ENCODE peak calls at places on chromosome 12, in nine cellular contexts. A is body of pancreas, P is cardiac muscle cell, W is colonic mucosa, N is neural progenitor cell, Q is lower lobe of right lung, M is GM12878, D is upper lobe of right lung, H is PC-9. V is an unnamed sample. For H3K27me3 and H3K4me1, the result is how much of the 10 kb centered on the place peaks cover.

GRCh38 chr12:102201662-102202061 is 4.0 kb upstream of the PMCH start:
- DNase-seq in D (no peak), H (no peak), N (no peak), M (no peak), A (no peak), Q (no peak), W (no peak), P (no peak), V (no peak)

GRCh38 chr12:108508243-108508642 is 6.8 kb upstream of the FICD start:
- DNase-seq in H (no peak), W (no peak), Q (no peak), D (no peak), N (no peak), P (no peak), M (no peak), A (no peak), V (no peak)

GRCh38 chr12:10220398-10221077 is 7.9 kb downstream of the GABARAPL1 start:
- DNase-seq in M (no peak), P (no peak), H (no peak), Q (peak), N (no peak), D (no peak), W (peak), A (peak), V (no peak)

GRCh38 chr12:2562400-2562799 is 232.4 kb upstream of the FKBP4 start:
- DNase-seq in D (no peak), N (no peak), W (no peak), P (no peak), A (no peak), H (no peak), M (no peak), Q (no peak), V (no peak)

GRCh38 chr12:53452159-53453077 is 516 bp downstream of the PCBP2 start:
- DNase-seq in N (peak), W (peak), P (peak), H (peak), D (peak), M (no peak), Q (peak), A (peak), V (peak)

GRCh38 chr12:81270385-81270784 is 192.5 kb downstream of the ACSS3 start:
- DNase-seq in M (no peak), H (no peak), D (no peak), Q (no peak), P (no peak), A (no peak), W (no peak), N (no peak), V (no peak)

GRCh38 chr12:52010152-52010622 is 3.4 kb downstream of the TAMALIN start:
- DNase-seq in W (peak), D (peak), Q (peak), A (peak), N (peak), P (peak), H (no peak), M (no peak), V (no peak)

GRCh38 chr12:95118788-95119179 is 45.4 kb upstream of the NR2C1 start:
- DNase-seq in A (no peak), N (no peak), Q (peak), H (no peak), W (no peak), P (no peak), M (no peak), D (no peak), V (no peak)

GRCh38 chr12:2395352-2395977 is 342.7 kb downstream of the CACNA1C start:
- DNase-seq in D (peak), M (no peak), W (peak), A (peak), H (peak), P (peak), N (peak), Q (peak), V (peak)

GRCh38 chr12:645563-646071 is 17.6 kb downstream of the NINJ2 start:
- DNase-seq in N (no peak), A (peak), H (peak), D (no peak), M (no peak), W (no peak), Q (no peak), P (peak), V (no peak)

GRCh38 chr12:110849748-110850403 is 3.1 kb downstream of the CCDC63 start:
- DNase-seq in N (no peak), Q (no peak), D (no peak), A (no peak), W (no peak), H (no peak), M (no peak), P (no peak), V (no peak)

GRCh38 chr12:46523863-46524770 is 151.5 kb upstream of the SLC38A2 start:
- DNase-seq in P (no peak), A (no peak), D (no peak), W (no peak), H (peak), Q (no peak), N (no peak), M (no peak), V (peak)

GRCh38 chr12:47270782-47271664 is 191.3 kb upstream of the AMIGO2 start:
- DNase-seq in N (no peak), P (no peak), H (peak), D (no peak), A (no peak), W (no peak), Q (no peak), M (no peak), V (no peak)

GRCh38 chr12:39619316-39619659 is 315 bp downstream of the ABCD2 start:
- DNase-seq in Q (no peak), A (no peak), P (no peak), M (no peak), H (no peak), D (no peak), N (peak), W (no peak), V (no peak)

GRCh38 chr12:7101047-7101693 is 7.8 kb downstream of the C1RL start:
- DNase-seq in A (no peak), Q (no peak), W (no peak), N (no peak), P (no peak), M (no peak), H (no peak), D (peak), V (no peak)

GRCh38 chr12:7369274-7369729 is 65.4 kb downstream of the ACSM4 start:
- DNase-seq in H (peak), A (peak), M (peak), N (no peak), W (no peak), P (no peak), D (no peak), Q (peak), V (no peak)

GRCh38 chr12:12759234-12759915 is 26.1 kb upstream of the APOLD1 start:
- DNase-seq in P (no peak), A (no peak), D (no peak), Q (no peak), W (no peak), N (no peak), H (no peak), M (no peak), V (no peak)

GRCh38 chr12:51404627-51405026 is 13.4 kb upstream of the GALNT6 start:
- DNase-seq in D (no peak), H (no peak), W (no peak), A (no peak), Q (no peak), M (no peak), P (no peak), N (no peak), V (no peak)

GRCh38 chr12:121839993-121840761 is 18.5 kb downstream of the HPD start:
- DNase-seq in A (no peak), N (no peak), M (no peak), W (no peak), H (no peak), P (no peak), D (no peak), Q (peak), V (no peak)

DNA sequence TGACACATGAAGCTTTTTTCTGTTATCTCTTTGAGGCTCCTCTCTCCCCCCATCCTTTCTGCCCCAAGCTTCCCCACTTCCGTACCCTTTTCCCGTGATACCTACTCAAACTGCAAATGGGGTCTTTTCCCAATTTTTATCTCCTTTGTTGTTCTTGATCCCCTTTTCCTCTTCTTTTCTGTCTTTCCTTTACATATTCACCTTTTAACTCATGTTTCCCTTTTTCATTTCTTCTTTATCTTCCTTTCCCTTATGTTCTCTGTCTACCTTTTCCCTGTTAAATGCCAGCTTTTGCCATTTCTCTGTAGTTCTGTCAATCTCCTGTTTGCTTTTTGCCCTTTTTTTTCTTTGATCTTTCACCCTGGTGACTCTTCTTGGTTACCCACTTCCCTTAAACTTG is 2.6 kb upstream of the BHLHE41 start:
- DNase-seq in Q (no peak), N (no peak), H (no peak), A (no peak), M (no peak), D (no peak), P (no peak), W (no peak), V (no peak)
- H3K27me3 ChIP-seq in Q (half or more), N (half or more), H (under half), A (under half), M (under half), D (half or more), P (half or more), W (under half), V (under half)

GRCh38 chr12:92537235-92537960 is 165.4 kb upstream of the PLEKHG7 start:
- DNase-seq in A (no peak), M (no peak), W (no peak), H (no peak), N (no peak), D (no peak), P (peak), Q (no peak), V (no peak)

GRCh38 chr12:92541024-92541423 is 161.8 kb upstream of the PLEKHG7 start:
- DNase-seq in Q (no peak), W (no peak), M (no peak), A (no peak), P (no peak), D (no peak), N (no peak), H (no peak), V (no peak)

GRCh38 chr12:92543359-92543758 is 159.4 kb upstream of the PLEKHG7 start:
- DNase-seq in H (peak), D (no peak), N (no peak), A (peak), M (no peak), Q (no peak), W (peak), P (peak), V (peak)

GRCh38 chr12:92538970-92539749 is 163.6 kb upstream of the PLEKHG7 start:
- DNase-seq in D (no peak), M (peak), P (no peak), N (no peak), A (peak), W (no peak), H (peak), Q (no peak), V (no peak)

GRCh38 chr12:92539966-92540791 is 162.6 kb upstream of the PLEKHG7 start:
- DNase-seq in P (peak), M (no peak), H (no peak), A (peak), D (no peak), Q (no peak), W (peak), N (peak), V (no peak)
- H3K4me1 ChIP-seq in P (under half), M (half or more), H (half or more), A (half or more), D (under half), Q (under half), W (under half), N (under half), V (under half)

DNA sequence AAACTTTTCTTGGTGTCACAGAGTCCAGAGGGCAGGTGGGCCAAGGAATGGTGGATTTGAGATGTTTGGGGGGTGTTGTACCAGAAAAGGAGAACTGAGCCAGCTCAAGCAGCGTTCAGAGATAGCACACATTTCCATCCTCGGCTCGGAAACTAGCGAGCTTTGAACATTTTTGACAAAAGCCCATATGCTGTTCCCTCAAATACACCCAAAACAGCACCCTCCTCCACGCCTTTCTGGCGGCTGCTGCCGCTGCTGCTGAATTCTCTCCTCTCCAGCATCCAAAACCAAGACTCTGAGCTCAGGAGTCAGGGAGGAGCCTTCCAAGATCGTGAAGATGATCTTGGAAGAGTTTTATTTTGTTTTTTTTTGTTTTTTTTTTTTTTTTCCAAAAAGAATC is 967 bp downstream of the SRRM4 start:
- DNase-seq in M (no peak), Q (no peak), D (no peak), P (no peak), A (no peak), N (no peak), H (no peak), W (no peak), V (no peak)
- H3K27me3 ChIP-seq in M (under half), Q (half or more), D (under half), P (half or more), A (under half), N (under half), H (under half), W (under half), V (under half)

DNA sequence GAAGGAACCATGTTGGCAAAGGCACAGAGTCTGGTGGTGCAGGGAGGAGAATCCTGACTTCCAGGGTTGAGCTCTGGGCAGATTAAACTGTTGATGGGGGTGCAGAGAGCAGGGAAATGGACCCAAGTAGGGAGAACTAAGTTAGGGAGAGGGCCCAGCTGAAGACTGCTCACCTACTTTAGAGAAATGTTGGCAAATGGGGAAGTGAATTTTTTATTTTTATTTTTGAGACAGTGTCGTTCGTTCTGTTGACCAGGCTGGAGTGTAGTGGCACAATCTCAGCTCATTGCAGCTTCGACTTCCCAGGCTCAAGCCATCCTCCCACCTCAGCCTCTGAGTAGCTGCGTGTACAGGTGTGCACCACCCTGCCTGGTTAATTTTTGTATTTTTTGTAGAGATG is 32.1 kb upstream of the TUBA1A start:
- DNase-seq in W (no peak), A (no peak), D (no peak), M (no peak), P (no peak), N (no peak), H (no peak), Q (no peak), V (no peak)
- H3K4me1 ChIP-seq in W (under half), A (under half), D (under half), M (under half), P (under half), N (under half), H (under half), Q (under half), V (under half)

GRCh38 chr12:54523637-54524036 is 25.8 kb upstream of the PDE1B start:
- DNase-seq in N (no peak), Q (no peak), A (no peak), H (no peak), D (no peak), W (no peak), P (no peak), M (no peak), V (no peak)

GRCh38 chr12:54525383-54525782 is 24.0 kb upstream of the PDE1B start:
- DNase-seq in N (no peak), Q (no peak), W (no peak), D (no peak), P (no peak), M (no peak), H (no peak), A (no peak), V (no peak)

GRCh38 chr12:54522213-54522612 is 24.7 kb downstream of the NCKAP1L start:
- DNase-seq in A (no peak), H (no peak), N (no peak), D (no peak), M (no peak), P (no peak), W (no peak), Q (no peak), V (no peak)

GRCh38 chr12:54526800-54527630 is 22.4 kb upstream of the PDE1B start:
- DNase-seq in W (peak), H (peak), M (no peak), Q (no peak), N (peak), D (no peak), A (peak), P (peak), V (no peak)

DNA sequence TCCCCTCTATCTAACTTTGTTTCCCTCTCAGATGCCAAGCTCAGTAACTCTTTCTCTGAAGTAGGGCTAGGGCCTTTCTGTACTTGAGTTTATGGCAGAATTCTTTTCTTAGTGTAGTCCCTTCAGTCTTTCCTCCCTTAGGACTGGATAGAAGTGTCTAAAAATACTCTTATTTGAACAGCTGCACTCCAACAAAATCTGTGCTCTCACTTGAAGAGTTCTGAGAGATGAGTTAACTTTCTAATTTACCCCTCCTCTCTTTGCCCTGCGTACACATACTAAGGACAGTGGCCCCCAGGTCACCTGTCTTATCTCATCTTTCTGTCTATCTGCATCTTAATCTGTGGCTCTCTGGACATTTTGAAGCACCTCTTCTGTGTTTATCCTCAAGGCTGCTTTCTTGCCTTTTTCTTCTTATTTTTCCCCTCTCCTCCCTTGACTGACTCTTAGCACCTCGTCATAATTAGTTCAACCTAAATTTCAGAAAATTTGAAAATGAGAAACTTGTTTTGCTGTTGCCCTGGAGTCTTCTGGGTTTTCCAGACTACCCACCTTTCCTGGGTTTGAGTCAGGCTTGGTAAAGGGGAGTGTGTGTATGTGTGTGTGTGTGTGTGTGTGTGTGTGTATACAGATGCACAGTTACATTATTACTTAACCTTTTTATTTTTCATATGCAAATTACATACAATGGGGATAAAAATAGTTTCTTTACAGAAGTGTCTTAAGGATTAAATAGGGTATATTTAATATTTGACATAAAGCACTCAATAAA is 23.9 kb downstream of the NCKAP1L start:
- DNase-seq in Q (no peak), N (no peak), W (no peak), H (no peak), D (no peak), A (no peak), M (no peak), P (no peak), V (no peak)
- H3K27me3 ChIP-seq in Q (under half), N (under half), W (under half), H (half or more), D (under half), A (under half), M (under half), P (under half), V (under half)

GRCh38 chr12:21826549-21826940 is 52.0 kb upstream of the KCNJ8 start:
- DNase-seq in A (no peak), W (no peak), H (no peak), D (no peak), Q (no peak), N (no peak), M (no peak), P (no peak), V (no peak)
- H3K4me1 ChIP-seq in A (under half), W (under half), H (under half), D (under half), Q (under half), N (under half), M (under half), P (under half), V (under half)

V was measured in Caco-2.